ENCODE peak calls at places on chromosomes 13 and 19, in six cellular contexts. S, R, Q, T, J and E are unnamed samples.

GRCh38 chr19:33273881-33274662 is 28.3 kb downstream of the CEBPA start:
- DNase-seq in S (peak), R (peak), Q (peak), T (no peak), J (peak), E (no peak)

GRCh38 chr19:17721821-17722220 is 2.5 kb downstream of the MAP1S start:
- DNase-seq in S (peak), R (no peak), Q (peak), T (no peak), J (no peak), E (no peak)

GRCh38 chr13:52187029-52187423 is 27.6 kb upstream of the NEK3 start:
- DNase-seq in S (no peak), R (no peak), Q (no peak), T (no peak), J (no peak), E (no peak)

GRCh38 chr19:2618611-2619010 is 83.9 kb downstream of the GNG7 start:
- DNase-seq in S (peak), R (peak), Q (peak), T (no peak), J (peak), E (no peak)

GRCh38 chr19:47190167-47190727 is 40.8 kb downstream of the BBC3 start:
- DNase-seq in S (peak), R (peak), Q (peak), T (no peak), J (peak), E (no peak)

GRCh38 chr13:80889829-80890228 is 548.9 kb upstream of the SPRY2 start:
- DNase-seq in S (no peak), R (no peak), Q (no peak), T (no peak), J (no peak), E (no peak)

GRCh38 chr19:33552928-33553279 is 31.3 kb upstream of the PEPD start:
- DNase-seq in S (no peak), R (no peak), Q (no peak), T (no peak), J (no peak), E (no peak)

GRCh38 chr13:33686772-33687480 is 131.0 kb upstream of the RFC3 start:
- DNase-seq in S (no peak), R (no peak), Q (no peak), T (no peak), J (no peak), E (no peak)

GRCh38 chr13:113013303-113013702 is 44.3 kb downstream of the MCF2L start:
- DNase-seq in S (no peak), R (no peak), Q (no peak), T (no peak), J (no peak), E (no peak)